ENCODE peak calls at places on chromosomes 5 and 9, in ten cellular contexts. A is upper lobe of right lung; E is adrenal gland; W is heart right ventricle; G is stomach; D is PC-3; T is spleen; Z is CD4-positive, CD25-positive, alpha-beta regulatory T cell; Q is lung; B is esophagus muscularis mucosa. H is an unnamed sample.

GRCh38 chr5:55306641-55307382 is 682 bp downstream of the DHX29 start:
- DNase-seq in A (no peak), E (no peak), W (no peak), G (no peak), D (no peak), T (no peak), Z (no peak), Q (no peak), B (no peak), H (no peak)

GRCh38 chr5:135031146-135031812 is 2.7 kb downstream of the PITX1 start:
- DNase-seq in A (no peak), E (no peak), W (no peak), G (no peak), D (no peak), T (no peak), Z (no peak), Q (no peak), B (no peak), H (no peak)

GRCh38 chr9:132046456-132046855 is 33.2 kb downstream of the MED27 start:
- DNase-seq in A (no peak), E (no peak), W (no peak), G (no peak), D (no peak), T (no peak), Z (no peak), Q (no peak), B (no peak), H (no peak)

GRCh38 chr5:84393969-84394368 is 9.3 kb upstream of the EDIL3 start:
- DNase-seq in A (no peak), E (no peak), W (no peak), G (no peak), D (peak; percentile 89), T (no peak), Z (no peak), Q (no peak), B (no peak), H (no peak)

GRCh38 chr5:173338380-173339015 is 10.3 kb upstream of the STC2 start:
- DNase-seq in A (no peak), E (no peak), W (no peak), G (no peak), D (no peak), T (no peak), Z (no peak), Q (no peak), B (no peak), H (no peak)

GRCh38 chr9:97397220-97397619 is 14.7 kb upstream of the TDRD7 start:
- DNase-seq in A (no peak), E (no peak), W (no peak), G (no peak), D (peak; percentile 62), T (no peak), Z (no peak), Q (no peak), B (no peak), H (no peak)

GRCh38 chr5:135324897-135325650 is 74.0 kb downstream of the MACROH2A1 start:
- DNase-seq in A (no peak), E (no peak), W (no peak), G (no peak), D (peak; percentile 60), T (no peak), Z (no peak), Q (no peak), B (no peak), H (no peak)

GRCh38 chr9:37561682-37562081 is 14.5 kb downstream of the FBXO10 start:
- DNase-seq in A (no peak), E (no peak), W (no peak), G (no peak), D (no peak), T (no peak), Z (no peak), Q (no peak), B (no peak), H (no peak)

GRCh38 chr9:116288658-116289057 is 135.1 kb downstream of the PAPPA start:
- DNase-seq in A (no peak), E (peak; percentile 53), W (no peak), G (no peak), D (peak; percentile 87), T (no peak), Z (no peak), Q (no peak), B (no peak), H (no peak)

GRCh38 chr9:81724242-81724889 is 35.0 kb upstream of the TLE1 start:
- DNase-seq in A (no peak), E (no peak), W (no peak), G (no peak), D (peak; percentile 38), T (no peak), Z (no peak), Q (no peak), B (no peak), H (no peak)

GRCh38 chr5:125719681-125720676 is 703.2 kb upstream of the GRAMD2B start:
- DNase-seq in A (no peak), E (no peak), W (no peak), G (peak; percentile 32), D (no peak), T (no peak), Z (no peak), Q (peak; percentile 49), B (no peak), H (peak; percentile 29)

DNA sequence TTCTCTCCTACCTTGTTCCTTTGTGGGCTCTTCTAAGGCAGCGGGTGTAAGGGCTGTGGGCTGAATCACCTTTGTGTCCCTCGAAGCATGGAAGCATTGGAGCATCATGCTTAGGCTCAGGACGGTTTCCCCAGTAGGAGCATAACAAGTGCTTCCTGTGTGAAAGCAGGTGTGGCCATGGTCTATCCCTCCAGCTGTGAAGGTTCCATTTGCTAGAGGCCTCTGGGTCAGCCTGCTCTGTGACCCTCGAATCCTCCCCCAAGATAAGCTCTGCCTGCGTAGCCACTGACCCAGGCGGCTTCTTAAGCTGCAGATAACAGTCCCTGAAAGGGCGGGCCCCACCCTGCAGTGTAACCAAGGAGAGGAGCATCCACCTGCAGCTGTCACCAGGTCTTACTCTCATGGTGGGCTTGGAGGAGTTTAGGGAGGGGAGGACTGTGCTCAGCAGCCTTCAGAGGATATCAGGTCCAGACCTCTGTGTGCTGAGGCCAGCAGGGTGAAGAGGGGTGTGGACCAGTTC is 8.4 kb upstream of the NDST1 start:
- DNase-seq in A (no peak), E (no peak), W (no peak), G (no peak), D (no peak), T (no peak), Z (no peak), Q (no peak), B (no peak), H (no peak)
- H3K36me3 ChIP-seq in A (no peaks in the 10 kb centered on the region), E (no peaks in the 10 kb centered on the region), W (no peaks in the 10 kb centered on the region), G (no peaks in the 10 kb centered on the region), D (peaks cover 9% of the 10 kb centered on the region), T (no peaks in the 10 kb centered on the region), Z (no peaks in the 10 kb centered on the region), Q (no peaks in the 10 kb centered on the region), B (no peaks in the 10 kb centered on the region), H (no peaks in the 10 kb centered on the region)

DNA sequence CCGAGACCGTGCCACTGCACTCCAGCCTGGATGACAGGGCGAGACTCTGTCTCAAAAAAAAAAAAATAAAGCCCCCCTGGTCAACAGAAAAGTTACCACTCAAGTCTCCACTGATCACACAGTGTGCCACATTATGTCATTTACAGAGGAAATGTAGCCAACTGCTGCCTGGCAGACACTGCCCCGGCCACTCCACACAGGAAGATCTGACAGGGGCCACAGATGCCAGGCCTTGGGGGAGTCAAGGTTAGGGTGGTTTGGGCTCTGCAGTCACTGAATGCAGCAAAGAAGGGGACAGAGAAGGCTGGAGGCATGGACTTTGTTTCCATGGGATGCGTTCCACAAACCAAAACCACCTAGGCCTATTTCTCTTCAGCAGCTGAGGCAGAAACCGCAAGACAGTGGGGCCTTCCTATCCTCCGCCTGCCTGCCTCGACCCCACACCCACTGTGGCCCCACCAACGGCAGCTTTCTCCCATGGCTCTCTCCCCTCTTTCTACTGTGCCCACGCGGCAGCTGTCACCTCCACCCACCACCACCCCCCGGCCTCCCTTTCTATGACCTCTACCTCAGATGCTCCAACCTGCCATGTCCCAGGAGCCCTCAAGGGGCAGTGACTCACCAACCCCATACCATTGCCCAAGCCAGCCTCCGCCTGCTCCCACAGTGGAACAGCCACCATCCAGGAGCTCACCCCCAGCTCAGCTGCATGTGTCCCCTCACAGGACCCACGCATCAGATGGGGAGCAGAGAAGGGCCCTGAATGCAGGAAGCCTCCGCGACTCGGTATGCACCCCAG is 12.4 kb downstream of the IPPK start:
- DNase-seq in A (no peak), E (no peak), W (no peak), G (no peak), D (no peak), T (peak; percentile 79), Z (no peak), Q (no peak), B (no peak), H (no peak)
- H3K36me3 ChIP-seq in A (peaks cover 20% of the 10 kb centered on the region), E (peaks cover 18% of the 10 kb centered on the region), W (peaks cover 45% of the 10 kb centered on the region), G (peaks cover 10% of the 10 kb centered on the region), D (peaks cover 11% of the 10 kb centered on the region), T (peaks cover 33% of the 10 kb centered on the region), Z (peaks cover 33% of the 10 kb centered on the region), Q (peaks cover 5% of the 10 kb centered on the region), B (peaks cover 42% of the 10 kb centered on the region), H (no peaks in the 10 kb centered on the region)

GRCh38 chr9:6641961-6642360 is 3.6 kb downstream of the GLDC start:
- DNase-seq in A (no peak), E (no peak), W (no peak), G (no peak), D (no peak), T (no peak), Z (no peak), Q (no peak), B (no peak), H (no peak)
- H3K36me3 ChIP-seq in A (no peaks in the 10 kb centered on the region), E (no peaks in the 10 kb centered on the region), W (no peaks in the 10 kb centered on the region), G (no peaks in the 10 kb centered on the region), D (no peaks in the 10 kb centered on the region), T (no peaks in the 10 kb centered on the region), Z (no peaks in the 10 kb centered on the region), Q (no peaks in the 10 kb centered on the region), B (no peaks in the 10 kb centered on the region), H (no peaks in the 10 kb centered on the region)

GRCh38 chr5:151222054-151222768 is 1.7 kb downstream of the CCDC69 start:
- DNase-seq in A (no peak), E (peak; percentile 36), W (no peak), G (no peak), D (no peak), T (no peak), Z (no peak), Q (no peak), B (no peak), H (peak; percentile 87)

GRCh38 chr5:151223447-151224264 is at the start of gene CCDC69:
- DNase-seq in A (peak; percentile 91), E (peak; percentile 73), W (peak; percentile 80), G (peak; percentile 78), D (peak; percentile 77), T (peak; percentile 93), Z (peak; percentile 38), Q (peak; percentile 69), B (no peak), H (peak; percentile 90)

GRCh38 chr5:151219789-151220188 is 4.1 kb downstream of the CCDC69 start:
- DNase-seq in A (no peak), E (no peak), W (no peak), G (no peak), D (no peak), T (no peak), Z (no peak), Q (no peak), B (no peak), H (no peak)

GRCh38 chr5:151222769-151223446 is 984 bp downstream of the CCDC69 start:
- DNase-seq in A (peak; percentile 78), E (peak; percentile 70), W (peak; percentile 50), G (no peak), D (peak; percentile 25), T (peak; percentile 92), Z (peak; percentile 49), Q (peak; percentile 47), B (no peak), H (peak; percentile 64)

GRCh38 chr5:151221574-151221973 is 2.3 kb downstream of the CCDC69 start:
- DNase-seq in A (no peak), E (no peak), W (no peak), G (no peak), D (peak; percentile 35), T (no peak), Z (no peak), Q (no peak), B (no peak), H (no peak)
- H3K36me3 ChIP-seq in A (no peaks in the 10 kb centered on the region), E (no peaks in the 10 kb centered on the region), W (no peaks in the 10 kb centered on the region), G (no peaks in the 10 kb centered on the region), D (no peaks in the 10 kb centered on the region), T (no peaks in the 10 kb centered on the region), Z (peaks cover 23% of the 10 kb centered on the region), Q (no peaks in the 10 kb centered on the region), B (no peaks in the 10 kb centered on the region), H (no peaks in the 10 kb centered on the region)

H was measured in body of pancreas.